ENCODE peak calls at places on chromosomes 7 and 10, in eight cellular contexts. D is germinal center, H is NCI-H1436, K is foreskin melanocyte, Q is caudate nucleus, E is LHCN-M2, L is transverse colon, J is AG09309. G is an unnamed sample.

GRCh38 chr7:155531686-155532085 is 14.7 kb downstream of the CNPY1 start:
- DNase-seq in D (no peak), H (no peak), K (no peak), Q (no peak), E (no peak), L (no peak), J (no peak), G (no peak)

GRCh38 chr10:93218386-93218785 is 144.7 kb downstream of the CYP26A1 start:
- DNase-seq in D (no peak), H (no peak), K (no peak), Q (no peak), E (no peak), L (no peak), J (no peak), G (no peak)

GRCh38 chr10:83023647-83024046 is 1115.7 kb upstream of the GHITM start:
- DNase-seq in D (no peak), H (no peak), K (peak), Q (no peak), E (no peak), L (no peak), J (no peak), G (no peak)

GRCh38 chr7:108613147-108613948 is 43.7 kb downstream of the DNAJB9 start:
- DNase-seq in D (peak), H (peak), K (peak), Q (no peak), E (peak), L (no peak), J (peak), G (peak)

GRCh38 chr10:122054046-122055025 is 65.4 kb downstream of the TACC2 start:
- DNase-seq in D (no peak), H (no peak), K (no peak), Q (no peak), E (no peak), L (peak), J (no peak), G (no peak)

GRCh38 chr10:91587710-91588638 is 44.9 kb downstream of the PPP1R3C start:
- DNase-seq in D (no peak), H (no peak), K (no peak), Q (no peak), E (peak), L (no peak), J (peak), G (peak)

GRCh38 chr7:140326116-140326928 is 72.0 kb downstream of the SLC37A3 start:
- DNase-seq in D (peak), H (peak), K (peak), Q (peak), E (peak), L (peak), J (peak), G (peak)

GRCh38 chr10:68997216-68997615 is 8.6 kb downstream of the KIFBP start:
- DNase-seq in D (no peak), H (no peak), K (no peak), Q (no peak), E (no peak), L (no peak), J (no peak), G (no peak)

GRCh38 chr7:26381476-26382175 is 90.0 kb downstream of the SNX10 start:
- DNase-seq in D (no peak), H (no peak), K (no peak), Q (no peak), E (no peak), L (no peak), J (no peak), G (no peak)

GRCh38 chr10:101894742-101895141 is 51.1 kb upstream of the KCNIP2 start:
- DNase-seq in D (no peak), H (no peak), K (peak), Q (no peak), E (no peak), L (no peak), J (no peak), G (no peak)

GRCh38 chr7:128910569-128910945 is at the start of gene KCP:
- DNase-seq in D (no peak), H (no peak), K (no peak), Q (no peak), E (no peak), L (no peak), J (no peak), G (no peak)

GRCh38 chr7:822692-823276 is 9.5 kb upstream of the SUN1 start:
- DNase-seq in D (no peak), H (no peak), K (no peak), Q (no peak), E (no peak), L (no peak), J (no peak), G (no peak)